ENCODE peak calls at places on chromosomes 13 and 19, in six cellular contexts. X, O, W, H, I and N are unnamed samples.

GRCh38 chr13:37695200-37695599 is 96.6 kb upstream of the POSTN start:
- DNase-seq in X (no peak), O (no peak), W (no peak), H (no peak), I (no peak), N (no peak)

GRCh38 chr19:38734176-38734425 is 10.2 kb downstream of the CAPN12 start:
- DNase-seq in X (no peak), O (no peak), W (no peak), H (no peak), I (no peak), N (no peak)

GRCh38 chr13:39263531-39263930 is 225.3 kb downstream of the NHLRC3 start:
- DNase-seq in X (no peak), O (no peak), W (no peak), H (no peak), I (no peak), N (no peak)

GRCh38 chr19:42048992-42049391 is 21.0 kb downstream of the GRIK5 start:
- DNase-seq in X (no peak), O (no peak), W (no peak), H (no peak), I (no peak), N (no peak)

GRCh38 chr13:20306039-20306438 is 73.9 kb upstream of the GJB6 start:
- DNase-seq in X (no peak), O (no peak), W (no peak), H (no peak), I (no peak), N (no peak)

GRCh38 chr13:99432637-99433542 is 68.4 kb upstream of the TM9SF2 start:
- DNase-seq in X (peak; percentile 20), O (peak; percentile 59), W (peak; percentile 89), H (peak; percentile 78), I (peak; percentile 79), N (no peak)

GRCh38 chr13:31968473-31968872 is 63.1 kb upstream of the FRY start:
- DNase-seq in X (no peak), O (no peak), W (no peak), H (no peak), I (peak; percentile 48), N (no peak)

GRCh38 chr13:41222259-41222852 is 28.0 kb upstream of the KBTBD7 start:
- DNase-seq in X (no peak), O (peak; percentile 19), W (peak; percentile 74), H (peak; percentile 29), I (peak; percentile 64), N (peak; percentile 37)

GRCh38 chr19:19464339-19465098 is 50.8 kb downstream of the TSSK6 start:
- DNase-seq in X (peak; percentile 55), O (no peak), W (no peak), H (peak; percentile 35), I (peak; percentile 81), N (no peak)